ENCODE peak calls at places on chromosomes 3 and 15, in eight cellular contexts. K, U, W, V, E, H, C and S are unnamed samples.

GRCh38 chr3:68467465-68467864 is 464.9 kb downstream of the TAFA4 start:
- DNase-seq in K (no peak), U (no peak), W (no peak), V (no peak), E (no peak), H (no peak), C (no peak), S (no peak)

GRCh38 chr3:152350139-152350538 is 81.4 kb downstream of the MBNL1 start:
- DNase-seq in K (no peak), U (no peak), W (no peak), V (no peak), E (no peak), H (no peak), C (no peak), S (no peak)

GRCh38 chr15:25848769-25849430 is 14.2 kb downstream of the ATP10A start:
- DNase-seq in K (no peak), U (no peak), W (no peak), V (no peak), E (no peak), H (no peak), C (no peak), S (no peak)

GRCh38 chr15:72358532-72359180 is 17.2 kb downstream of the HEXA start:
- DNase-seq in K (peak; percentile 75), U (peak; percentile 67), W (no peak), V (no peak), E (peak; percentile 29), H (no peak), C (no peak), S (no peak)

GRCh38 chr15:72800819-72801481 is 17.4 kb upstream of the ADPGK start:
- DNase-seq in K (no peak), U (no peak), W (no peak), V (no peak), E (peak; percentile 71), H (no peak), C (no peak), S (no peak)

GRCh38 chr3:119695480-119695879 is 7.3 kb upstream of the CFAP91 start:
- DNase-seq in K (no peak), U (no peak), W (peak; percentile 46), V (no peak), E (no peak), H (no peak), C (no peak), S (no peak)

GRCh38 chr3:133377396-133377795 is 22.5 kb upstream of the BFSP2 start:
- DNase-seq in K (no peak), U (no peak), W (peak; percentile 27), V (peak; percentile 11), E (peak; percentile 43), H (peak; percentile 67), C (no peak), S (no peak)

GRCh38 chr3:134237454-134238145 is 13.1 kb downstream of the RYK start:
- DNase-seq in K (no peak), U (no peak), W (no peak), V (no peak), E (no peak), H (no peak), C (no peak), S (no peak)

GRCh38 chr15:71080166-71080565 is 35.1 kb upstream of the THSD4 start:
- DNase-seq in K (no peak), U (no peak), W (no peak), V (no peak), E (no peak), H (no peak), C (no peak), S (no peak)

GRCh38 chr3:66618066-66618465 is 117.2 kb upstream of the LRIG1 start:
- DNase-seq in K (no peak), U (no peak), W (no peak), V (no peak), E (no peak), H (no peak), C (no peak), S (no peak)

GRCh38 chr15:67066041-67067021 is 929 bp downstream of the SMAD3 start:
- DNase-seq in K (no peak), U (no peak), W (no peak), V (no peak), E (no peak), H (peak; percentile 70), C (no peak), S (no peak)

GRCh38 chr15:51869074-51869425 is 39.6 kb downstream of the TMOD3 start:
- DNase-seq in K (no peak), U (no peak), W (peak; percentile 95), V (no peak), E (peak; percentile 70), H (no peak), C (no peak), S (no peak)

GRCh38 chr15:85025516-85026279 is 44.0 kb downstream of the PDE8A start:
- DNase-seq in K (no peak), U (no peak), W (no peak), V (no peak), E (no peak), H (no peak), C (no peak), S (no peak)

GRCh38 chr15:80093854-80094418 is 34.5 kb downstream of the ZFAND6 start:
- DNase-seq in K (peak; percentile 67), U (peak; percentile 35), W (peak; percentile 46), V (no peak), E (no peak), H (peak; percentile 58), C (no peak), S (no peak)

GRCh38 chr15:70120109-70120508 is 22.4 kb upstream of the TLE3 start:
- DNase-seq in K (no peak), U (peak; percentile 35), W (no peak), V (no peak), E (no peak), H (no peak), C (no peak), S (no peak)

GRCh38 chr15:73941871-73942635 is 15.8 kb downstream of the LOXL1 start:
- DNase-seq in K (peak; percentile 26), U (no peak), W (no peak), V (peak; percentile 54), E (no peak), H (no peak), C (no peak), S (no peak)

GRCh38 chr3:42663581-42664442 is 10.3 kb downstream of the ZBTB47 start:
- DNase-seq in K (no peak), U (no peak), W (no peak), V (no peak), E (no peak), H (peak; percentile 32), C (no peak), S (no peak)

GRCh38 chr15:99058421-99058870 is 46.4 kb upstream of the SYNM start:
- DNase-seq in K (no peak), U (no peak), W (no peak), V (no peak), E (no peak), H (no peak), C (no peak), S (no peak)

GRCh38 chr3:136929984-136930671 is 27.7 kb upstream of the IL20RB start:
- DNase-seq in K (peak; percentile 47), U (peak; percentile 56), W (peak; percentile 30), V (no peak), E (peak; percentile 63), H (no peak), C (peak; percentile 46), S (no peak)
- H3K27ac ChIP-seq in K (peak overlapping the region; percentile 54), U (peak overlapping the region; percentile 3), W (peak overlapping the region; percentile 36), V (no peak overlapping the region), E (no peak overlapping the region), H (no peak overlapping the region), C (peak overlapping the region; percentile 71), S (no peak overlapping the region)

GRCh38 chr3:143120716-143121239 is 1.2 kb downstream of the CHST2 start:
- DNase-seq in K (no peak), U (peak; percentile 26), W (peak; percentile 13), V (peak; percentile 51), E (peak; percentile 61), H (peak; percentile 74), C (no peak), S (peak; percentile 44)
- H3K4me3 ChIP-seq in K (peak overlapping the region; percentile 84), U (peak overlapping the region; percentile 63), W (peak overlapping the region; percentile 70), V (no peak overlapping the region), E (peak overlapping the region; percentile 96), H (peak overlapping the region; percentile 79), C (peak overlapping the region; percentile 62), S (peak overlapping the region; percentile 90)

DNA sequence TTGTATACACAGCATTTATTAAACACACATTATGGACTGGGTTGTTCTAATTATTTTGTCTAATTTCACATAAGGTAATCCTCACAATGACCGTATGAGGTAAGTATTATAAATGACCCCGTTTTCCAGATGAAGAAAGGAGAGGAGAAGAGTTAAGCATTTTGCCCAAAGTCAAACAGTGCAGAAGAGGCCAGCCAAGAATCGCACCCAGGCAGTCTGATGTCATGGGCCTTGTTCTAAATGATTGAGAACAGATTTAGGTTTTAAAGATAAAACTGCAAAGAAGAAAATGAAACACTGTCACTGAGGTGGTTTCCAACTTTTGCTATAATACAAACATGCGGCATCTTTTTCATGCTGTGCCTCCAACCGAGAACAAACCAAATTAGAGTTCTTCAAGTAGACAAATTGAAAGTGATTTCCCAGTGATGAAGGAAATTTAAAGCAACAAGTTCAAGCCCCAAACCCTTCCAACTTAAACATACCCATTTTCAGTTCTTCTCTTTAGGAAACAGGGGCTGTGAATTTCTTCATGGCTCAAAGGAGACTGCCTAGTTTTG is 155.3 kb downstream of the THRB start:
- DNase-seq in K (no peak), U (no peak), W (no peak), V (no peak), E (peak; percentile 24), H (no peak), C (no peak), S (no peak)
- H3K27ac ChIP-seq in K (no peak overlapping the region), U (no peak overlapping the region), W (no peak overlapping the region), V (no peak overlapping the region), E (no peak overlapping the region), H (no peak overlapping the region), C (no peak overlapping the region), S (no peak overlapping the region)

GRCh38 chr15:64233299-64233698 is 70.5 kb upstream of the PPIB start:
- DNase-seq in K (no peak), U (no peak), W (no peak), V (no peak), E (no peak), H (no peak), C (no peak), S (no peak)

GRCh38 chr15:64235552-64235951 is 72.7 kb upstream of the PPIB start:
- DNase-seq in K (no peak), U (no peak), W (no peak), V (no peak), E (no peak), H (no peak), C (no peak), S (no peak)

GRCh38 chr15:64232400-64232799 is 69.6 kb upstream of the PPIB start:
- DNase-seq in K (no peak), U (no peak), W (peak; percentile 72), V (no peak), E (peak; percentile 72), H (no peak), C (no peak), S (no peak)

GRCh38 chr15:64236156-64236555 is 73.3 kb upstream of the PPIB start:
- DNase-seq in K (no peak), U (no peak), W (no peak), V (no peak), E (no peak), H (no peak), C (no peak), S (no peak)

GRCh38 chr15:64237677-64238076 is 74.9 kb upstream of the PPIB start:
- DNase-seq in K (no peak), U (no peak), W (no peak), V (no peak), E (no peak), H (no peak), C (no peak), S (no peak)
- H3K4me3 ChIP-seq in K (no peak overlapping the region), U (no peak overlapping the region), W (no peak overlapping the region), V (no peak overlapping the region), E (no peak overlapping the region), H (no peak overlapping the region), C (no peak overlapping the region), S (no peak overlapping the region)